ENCODE peak calls at places on chromosomes 3 and 15, in four cellular contexts. G is astrocyte of the spinal cord, Y is OCI-LY7, Z is neural crest cell. C is an unnamed sample.

GRCh38 chr15:41797194-41797593 is 22.9 kb downstream of the MAPKBP1 start:
- DNase-seq in G (no peak), Y (no peak), Z (no peak), C (no peak)

GRCh38 chr3:195227871-195228270 is 43.1 kb downstream of the XXYLT1 start:
- DNase-seq in G (no peak), Y (no peak), Z (no peak), C (no peak)

GRCh38 chr3:69201658-69202057 is 79.3 kb upstream of the LMOD3 start:
- DNase-seq in G (no peak), Y (no peak), Z (no peak), C (no peak)

GRCh38 chr3:2262204-2262603 is 163.5 kb downstream of the CNTN4 start:
- DNase-seq in G (no peak), Y (no peak), Z (no peak), C (no peak)

GRCh38 chr3:120437559-120437958 is 13.2 kb downstream of the FSTL1 start:
- DNase-seq in G (no peak), Y (no peak), Z (no peak), C (no peak)

GRCh38 chr3:53614307-53614706 is 119.9 kb downstream of the CACNA1D start:
- DNase-seq in G (no peak), Y (no peak), Z (no peak), C (no peak)

GRCh38 chr3:195143221-195143620 is 127.7 kb downstream of the XXYLT1 start:
- DNase-seq in G (no peak), Y (no peak), Z (no peak), C (no peak)

GRCh38 chr3:20035019-20035418 is 5.2 kb upstream of the KAT2B start:
- DNase-seq in G (no peak), Y (no peak), Z (no peak), C (no peak)

GRCh38 chr3:13580256-13581023 is 31.5 kb downstream of the FBLN2 start:
- DNase-seq in G (no peak), Y (no peak), Z (no peak), C (no peak)

GRCh38 chr3:141336672-141337522 is 31.4 kb upstream of the ZBTB38 start:
- DNase-seq in G (peak; percentile 83), Y (peak; percentile 65), Z (no peak), C (peak; percentile 78)

GRCh38 chr3:127324080-127324479 is 36.2 kb upstream of the PRR20G start:
- DNase-seq in G (no peak), Y (no peak), Z (no peak), C (no peak)

GRCh38 chr3:106710596-106710995 is 666.6 kb upstream of the CCDC54 start:
- DNase-seq in G (no peak), Y (no peak), Z (no peak), C (no peak)

GRCh38 chr3:22569570-22569969 is 633.6 kb upstream of the UBE2E2 start:
- DNase-seq in G (no peak), Y (no peak), Z (no peak), C (no peak)

GRCh38 chr3:147945968-147946519 is 536.9 kb downstream of the ZIC1 start:
- DNase-seq in G (peak; percentile 98), Y (no peak), Z (no peak), C (peak; percentile 32)

GRCh38 chr3:53570709-53571108 is 76.3 kb downstream of the CACNA1D start:
- DNase-seq in G (no peak), Y (no peak), Z (no peak), C (no peak)

GRCh38 chr3:33424606-33425453 is 15.4 kb downstream of the UBP1 start:
- DNase-seq in G (no peak), Y (no peak), Z (no peak), C (no peak)

GRCh38 chr3:116980106-116980505 is 270.5 kb downstream of the TUSC7 start:
- DNase-seq in G (no peak), Y (no peak), Z (no peak), C (no peak)

GRCh38 chr3:39166932-39167532 is 13.6 kb upstream of the CSRNP1 start:
- DNase-seq in G (peak; percentile 77), Y (no peak), Z (no peak), C (no peak)

GRCh38 chr15:92636401-92636949 is 19.1 kb downstream of the FAM174B start:
- DNase-seq in G (no peak), Y (no peak), Z (no peak), C (no peak)

GRCh38 chr3:158801200-158801599 is 654 bp upstream of the MFSD1 start:
- DNase-seq in G (peak; percentile 27), Y (no peak), Z (no peak), C (peak; percentile 22)

GRCh38 chr3:160784853-160785252 is 28.8 kb downstream of the PPM1L start:
- DNase-seq in G (no peak), Y (no peak), Z (no peak), C (no peak)

GRCh38 chr15:99683000-99683670 is 50.1 kb downstream of the LYSMD4 start:
- DNase-seq in G (peak; percentile 43), Y (peak; percentile 60), Z (no peak), C (no peak)

GRCh38 chr15:57358611-57359010 is 17.7 kb upstream of the CGNL1 start:
- DNase-seq in G (no peak), Y (no peak), Z (no peak), C (no peak)

GRCh38 chr3:119323401-119324107 is 29.4 kb downstream of the ARHGAP31 start:
- DNase-seq in G (no peak), Y (no peak), Z (no peak), C (no peak)

GRCh38 chr3:152270145-152270870 is 1.6 kb downstream of the MBNL1 start:
- DNase-seq in G (no peak), Y (peak; percentile 37), Z (no peak), C (no peak)

GRCh38 chr3:62558549-62559112 is 185.3 kb upstream of the FEZF2 start:
- DNase-seq in G (no peak), Y (peak; percentile 63), Z (peak; percentile 59), C (peak; percentile 14)
- TF ChIP-seq CTCF in G (peak; percentile 63), Y (peak; percentile 92), Z (peak; percentile 74), C (peak; percentile 17)

DNA sequence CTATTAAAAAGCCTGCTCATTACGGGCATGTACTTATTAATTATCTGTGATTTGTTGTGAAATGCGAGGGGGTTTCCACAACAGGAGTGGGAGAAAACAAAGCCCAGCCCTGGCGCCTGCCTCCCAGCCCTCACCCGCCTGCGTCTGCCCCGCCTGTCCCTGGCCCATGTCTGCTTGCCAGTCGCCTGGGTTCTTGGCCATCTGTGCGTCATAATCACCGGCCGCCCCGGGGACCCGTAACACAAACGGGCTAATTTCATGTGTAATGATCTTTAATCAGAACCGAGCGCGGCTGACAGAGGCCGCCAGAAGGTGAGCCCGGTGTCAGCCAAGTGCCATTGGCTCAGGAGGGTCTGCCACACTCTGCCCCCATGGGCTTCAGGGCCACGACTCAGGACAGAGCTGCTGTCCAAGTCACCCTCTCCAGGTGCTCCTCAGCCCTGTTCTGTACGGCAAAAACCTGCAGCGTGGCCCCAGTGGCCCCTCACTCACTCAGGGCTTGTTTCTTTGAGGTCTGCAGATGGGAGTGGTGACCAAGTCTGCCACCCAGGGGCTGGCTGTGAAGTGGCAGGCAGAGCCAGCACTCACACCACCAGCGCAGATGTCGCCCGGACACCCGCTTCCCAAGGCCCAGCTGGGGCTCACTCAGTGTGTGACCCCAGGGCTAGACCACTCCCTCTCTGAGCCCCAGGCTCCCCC is 28.8 kb upstream of the TMEM115 start:
- DNase-seq in G (no peak), Y (peak; percentile 26), Z (no peak), C (no peak)
- TF ChIP-seq CTCF in G (peak; percentile 49), Y (peak; percentile 70), Z (peak; percentile 46), C (peak; percentile 8)

GRCh38 chr3:135516143-135516542 is 449.4 kb upstream of the PPP2R3A start:
- DNase-seq in G (peak; percentile 31), Y (no peak), Z (no peak), C (no peak)
- TF ChIP-seq CTCF in G (peak; percentile 32), Y (no peak), Z (no peak), C (no peak)

DNA sequence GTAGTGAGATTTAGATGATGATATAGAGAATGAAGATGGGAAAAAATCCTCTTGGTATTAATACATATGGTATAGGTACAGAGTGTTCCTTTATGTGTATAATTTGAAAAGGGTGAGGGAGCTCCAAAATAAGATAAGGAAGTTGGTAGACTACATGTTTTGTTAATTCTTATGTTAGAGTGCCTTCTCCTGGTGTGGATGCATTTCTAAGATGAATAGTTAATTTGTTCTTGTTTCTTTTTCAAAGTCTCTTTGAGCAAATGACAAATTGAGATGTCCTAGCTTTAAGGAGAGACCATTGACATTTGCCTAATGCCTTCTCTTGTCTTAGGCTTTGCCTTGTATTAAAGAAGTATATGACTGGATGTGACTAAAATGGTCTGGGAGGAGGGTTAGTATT is 34.1 kb downstream of the AKAP13 start:
- DNase-seq in G (peak; percentile 54), Y (no peak), Z (no peak), C (peak; percentile 37)
- TF ChIP-seq CTCF in G (no peak), Y (peak; percentile 71), Z (no peak), C (peak; percentile 35)

GRCh38 chr3:170078620-170079281 is 41.0 kb downstream of the GPR160 start:
- DNase-seq in G (no peak), Y (peak; percentile 51), Z (no peak), C (no peak)
- TF ChIP-seq CTCF in G (no peak), Y (peak; percentile 77), Z (no peak), C (peak; percentile 3)

DNA sequence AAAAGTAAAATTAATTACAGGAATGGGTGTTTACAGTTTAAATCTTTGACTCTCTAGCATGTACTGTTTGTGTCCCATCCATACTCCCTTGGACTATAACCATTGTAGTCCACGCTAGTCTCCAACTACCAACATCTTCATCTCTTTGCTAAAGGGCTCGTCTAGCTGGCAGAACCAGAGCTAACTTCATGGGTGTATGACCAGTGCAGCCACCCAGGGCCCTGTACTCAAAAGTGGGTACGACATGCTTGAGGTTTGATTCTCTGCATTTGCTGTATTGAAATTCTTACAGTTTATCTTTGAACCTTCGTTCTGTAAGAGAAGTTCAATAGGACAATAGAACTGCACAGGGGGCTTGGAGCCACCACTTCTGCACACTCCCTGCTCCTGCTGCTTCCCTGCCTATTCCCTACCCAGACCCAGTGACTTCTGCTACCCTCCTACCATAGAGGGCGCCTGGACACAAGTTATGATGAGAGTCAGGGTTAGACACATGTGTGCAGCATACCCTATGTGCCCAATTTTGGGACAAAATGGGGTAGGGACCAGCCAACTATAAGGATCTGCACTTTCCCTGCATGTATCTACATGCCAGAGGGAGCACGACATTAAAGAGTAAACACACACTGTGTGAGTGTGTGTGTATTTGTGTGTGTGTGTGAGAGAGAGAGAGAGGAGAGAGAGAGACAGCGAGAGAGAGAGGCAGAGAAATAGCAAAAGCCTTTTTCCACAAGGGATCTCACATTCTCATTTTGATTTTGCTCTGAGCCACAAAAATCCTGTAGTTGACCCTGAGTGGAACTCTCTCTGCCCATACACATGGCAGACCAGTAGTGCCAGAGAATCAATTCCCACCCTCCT is 59.0 kb upstream of the NECTIN3 start:
- DNase-seq in G (no peak), Y (no peak), Z (no peak), C (no peak)
- TF ChIP-seq CTCF in G (no peak), Y (peak; percentile 17), Z (peak; percentile 35), C (no peak)